ENCODE peak calls at places on chromosomes 5 and 9, in six cellular contexts. One of them, this sample, is unnamed.
A peak's percentile ranks its signal among the peaks of the same experiment; 100 is the strongest.

GRCh38 chr5:125002727-125003598 is 256.5 kb upstream of the ZNF608 start:
- DNase-seq in A549: no peak
- DNase-seq in NB4: peak; percentile 25
- DNase-seq in H1: no peak
- DNase-seq in WTC11: no peak
- DNase-seq in GM12878: peak; percentile 55
- DNase-seq in this sample: no peak

GRCh38 chr5:3634061-3634460 is 38.4 kb downstream of the IRX1 start:
- DNase-seq in NB4: no peak
- DNase-seq in GM12878: no peak
- DNase-seq in A549: no peak
- DNase-seq in WTC11: no peak
- DNase-seq in H1: no peak
- DNase-seq in this sample: no peak

GRCh38 chr9:16659096-16659495 is 211.4 kb downstream of the BNC2 start:
- DNase-seq in A549: no peak
- DNase-seq in NB4: no peak
- DNase-seq in GM12878: no peak
- DNase-seq in WTC11: no peak
- DNase-seq in H1: no peak
- DNase-seq in this sample: no peak

GRCh38 chr5:96432245-96433065 is 593 bp downstream of the PCSK1 start:
- DNase-seq in WTC11: peak; percentile 55
- DNase-seq in A549: no peak
- DNase-seq in GM12878: no peak
- DNase-seq in H1: peak; percentile 67
- DNase-seq in NB4: no peak
- DNase-seq in this sample: peak; percentile 39

GRCh38 chr5:133404724-133405123 is 207.6 kb downstream of the FSTL4 start:
- DNase-seq in GM12878: no peak
- DNase-seq in NB4: peak; percentile 64
- DNase-seq in A549: peak; percentile 13
- DNase-seq in WTC11: no peak
- DNase-seq in H1: peak; percentile 49
- DNase-seq in this sample: no peak

GRCh38 chr5:72673623-72674022 is 142.8 kb upstream of the TNPO1 start:
- DNase-seq in H1: no peak
- DNase-seq in A549: no peak
- DNase-seq in WTC11: no peak
- DNase-seq in GM12878: no peak
- DNase-seq in NB4: no peak
- DNase-seq in this sample: no peak

GRCh38 chr9:463455-464125 is 248.9 kb downstream of the DOCK8 start:
- DNase-seq in GM12878: no peak
- DNase-seq in A549: peak; percentile 74
- DNase-seq in H1: no peak
- DNase-seq in WTC11: no peak
- DNase-seq in NB4: no peak
- DNase-seq in this sample: no peak

GRCh38 chr5:36090033-36090432 is 23.4 kb upstream of the UGT3A2 start:
- DNase-seq in WTC11: peak; percentile 56
- DNase-seq in A549: peak; percentile 37
- DNase-seq in NB4: peak; percentile 63
- DNase-seq in GM12878: no peak
- DNase-seq in H1: peak; percentile 60
- DNase-seq in this sample: peak; percentile 4

GRCh38 chr9:93860694-93861658 is 94.2 kb downstream of the BARX1 start:
- DNase-seq in NB4: peak; percentile 29
- DNase-seq in GM12878: no peak
- DNase-seq in WTC11: peak; percentile 40
- DNase-seq in H1: no peak
- DNase-seq in A549: no peak
- DNase-seq in this sample: peak; percentile 66

GRCh38 chr9:89051421-89051820 is 60.2 kb downstream of the S1PR3 start:
- DNase-seq in NB4: no peak
- DNase-seq in H1: no peak
- DNase-seq in A549: no peak
- DNase-seq in GM12878: no peak
- DNase-seq in WTC11: no peak
- DNase-seq in this sample: no peak

GRCh38 chr5:15009420-15009819 is 137.8 kb upstream of the ANKH start:
- DNase-seq in WTC11: no peak
- DNase-seq in GM12878: no peak
- DNase-seq in H1: no peak
- DNase-seq in NB4: no peak
- DNase-seq in A549: peak; percentile 87
- DNase-seq in this sample: peak; percentile 25

GRCh38 chr5:59021837-59022514 is 439.1 kb downstream of the RAB3C start:
- DNase-seq in NB4: no peak
- DNase-seq in WTC11: no peak
- DNase-seq in GM12878: no peak
- DNase-seq in H1: no peak
- DNase-seq in A549: no peak
- DNase-seq in this sample: no peak

GRCh38 chr9:16434522-16434921 is 435.9 kb downstream of the BNC2 start:
- DNase-seq in GM12878: no peak
- DNase-seq in NB4: no peak
- DNase-seq in H1: no peak
- DNase-seq in WTC11: no peak
- DNase-seq in A549: no peak
- DNase-seq in this sample: no peak

GRCh38 chr9:107786561-107786960 is 297.0 kb upstream of the KLF4 start:
- DNase-seq in NB4: no peak
- DNase-seq in A549: no peak
- DNase-seq in WTC11: no peak
- DNase-seq in GM12878: no peak
- DNase-seq in H1: no peak
- DNase-seq in this sample: no peak

GRCh38 chr5:11504794-11505193 is 399.5 kb downstream of the CTNND2 start:
- DNase-seq in H1: no peak
- DNase-seq in WTC11: no peak
- DNase-seq in A549: no peak
- DNase-seq in GM12878: no peak
- DNase-seq in NB4: peak; percentile 59
- DNase-seq in this sample: no peak

GRCh38 chr9:28234899-28235277 is 661.6 kb upstream of the C9orf72 start:
- DNase-seq in WTC11: no peak
- DNase-seq in GM12878: no peak
- DNase-seq in A549: no peak
- DNase-seq in H1: no peak
- DNase-seq in NB4: peak; percentile 17
- DNase-seq in this sample: no peak

GRCh38 chr9:69204869-69205268 is 30.8 kb downstream of the TJP2 start:
- DNase-seq in GM12878: no peak
- DNase-seq in NB4: no peak
- DNase-seq in H1: no peak
- DNase-seq in A549: no peak
- DNase-seq in WTC11: peak; percentile 18
- DNase-seq in this sample: no peak

GRCh38 chr5:88683506-88684135 is 199.4 kb downstream of the MEF2C start:
- DNase-seq in A549: peak; percentile 48
- DNase-seq in H1: peak; percentile 66
- DNase-seq in WTC11: peak; percentile 73
- DNase-seq in NB4: peak; percentile 55
- DNase-seq in GM12878: no peak
- DNase-seq in this sample: peak; percentile 75

GRCh38 chr5:169097374-169097831 is 203.5 kb downstream of the SLIT3 start:
- DNase-seq in H1: no peak
- DNase-seq in WTC11: no peak
- DNase-seq in GM12878: no peak
- DNase-seq in A549: no peak
- DNase-seq in NB4: no peak
- DNase-seq in this sample: no peak

GRCh38 chr9:89674667-89675402 is 70.0 kb downstream of the GADD45G start:
- DNase-seq in WTC11: peak; percentile 61
- DNase-seq in H1: no peak
- DNase-seq in GM12878: no peak
- DNase-seq in NB4: no peak
- DNase-seq in A549: no peak
- DNase-seq in this sample: peak; percentile 89

GRCh38 chr5:88256037-88256436 is 12.6 kb downstream of the TMEM161B start:
- DNase-seq in H1: no peak
- DNase-seq in A549: no peak
- DNase-seq in WTC11: no peak
- DNase-seq in NB4: no peak
- DNase-seq in GM12878: no peak
- DNase-seq in this sample: no peak

GRCh38 chr9:83956288-83957028 is 23.6 kb downstream of the HNRNPK start:
- DNase-seq in NB4: peak; percentile 28
- DNase-seq in WTC11: peak; percentile 66
- DNase-seq in GM12878: no peak
- DNase-seq in A549: peak; percentile 82
- DNase-seq in H1: no peak
- DNase-seq in this sample: peak; percentile 88

DNA sequence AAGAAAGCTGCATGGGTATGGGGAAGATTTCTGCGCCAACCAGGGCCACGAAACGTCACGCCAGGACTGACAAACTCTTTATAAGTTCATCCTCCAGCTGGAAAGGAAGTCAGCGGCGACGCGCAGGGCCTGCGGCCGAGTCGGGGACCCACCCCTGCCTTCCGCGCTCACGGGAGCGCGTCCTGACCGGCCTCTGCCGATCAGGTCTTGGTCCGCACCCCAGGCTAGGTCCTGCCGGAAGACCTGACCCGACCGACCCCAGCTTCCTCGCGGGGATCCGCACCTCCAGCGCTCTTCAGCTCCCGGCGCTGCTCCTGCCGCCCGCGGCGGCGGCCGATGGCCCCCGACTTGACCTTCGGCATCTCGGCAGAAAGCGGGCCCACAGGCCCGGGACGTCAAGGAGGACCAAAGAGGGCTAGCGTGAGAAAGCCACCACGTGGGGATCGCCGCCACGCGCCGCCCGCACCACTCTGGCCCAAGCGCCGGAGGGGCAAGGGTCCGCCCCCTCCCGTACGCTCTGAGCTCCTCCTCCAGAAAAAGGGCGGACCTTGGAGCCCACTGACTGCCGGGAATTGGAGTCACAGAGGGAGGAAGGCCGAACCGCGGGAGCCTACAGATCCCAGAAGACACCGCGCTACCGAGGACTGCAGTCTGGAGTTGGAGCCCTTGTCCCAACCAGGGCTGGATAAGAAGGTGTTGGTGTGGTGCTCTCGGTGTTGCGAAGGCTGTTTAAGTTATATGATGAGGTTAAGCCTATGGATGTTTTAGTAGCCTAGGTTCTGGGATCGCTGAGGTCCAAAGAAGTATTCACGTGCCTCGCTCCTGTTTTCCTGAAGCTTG is at the start of gene DIMT1:
- DNase-seq in WTC11: peak; percentile 93
- DNase-seq in A549: peak; percentile 96
- DNase-seq in H1: peak; percentile 91
- DNase-seq in GM12878: peak; percentile 86
- DNase-seq in NB4: peak; percentile 99
- DNase-seq in this sample: peak; percentile 95
- TF ChIP-seq MAX in WTC11: peak; percentile 97
- TF ChIP-seq MAX in A549: peak; percentile 99
- TF ChIP-seq MAX in H1: peak; percentile 92
- TF ChIP-seq MAX in GM12878: peak; percentile 97
- TF ChIP-seq MAX in NB4: peak; percentile 95
- TF ChIP-seq MAX in this sample: peak; percentile 97

DNA sequence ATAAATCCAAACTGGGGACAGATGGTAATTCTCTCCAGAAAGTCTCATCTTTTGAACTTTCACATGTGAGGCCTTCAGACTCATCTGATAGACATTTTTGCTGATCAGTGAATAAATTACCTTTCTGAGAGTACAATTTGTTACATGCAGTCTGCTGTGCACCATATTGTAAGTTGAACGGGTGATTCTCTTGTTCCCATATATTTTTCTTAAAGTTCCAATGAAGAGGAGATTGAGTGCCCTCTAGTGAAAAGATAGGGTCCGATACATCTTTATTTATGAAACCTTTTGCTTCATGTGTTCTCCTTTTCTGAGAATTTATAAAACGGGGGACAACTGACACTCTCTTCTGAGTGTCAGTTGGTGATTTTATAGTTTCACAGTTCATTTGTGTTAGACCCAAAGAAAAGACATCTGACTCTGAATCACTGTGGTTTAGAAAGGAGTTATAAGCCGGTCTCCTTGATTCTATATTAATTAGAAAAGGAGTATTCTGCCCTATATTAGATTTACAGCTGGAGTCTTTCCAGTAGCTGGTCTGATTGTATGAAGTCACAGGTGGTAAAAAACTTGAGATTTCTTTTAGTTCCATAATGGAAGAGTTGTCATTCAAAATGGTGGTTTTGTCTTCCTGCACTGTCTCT is 30.4 kb downstream of the GNG10 start:
- DNase-seq in H1: no peak
- DNase-seq in GM12878: no peak
- DNase-seq in A549: peak; percentile 66
- DNase-seq in WTC11: no peak
- DNase-seq in NB4: peak; percentile 60
- DNase-seq in this sample: peak; percentile 39
- TF ChIP-seq MAX in H1: no peak
- TF ChIP-seq MAX in GM12878: no peak
- TF ChIP-seq MAX in A549: no peak
- TF ChIP-seq MAX in WTC11: no peak
- TF ChIP-seq MAX in NB4: no peak
- TF ChIP-seq MAX in this sample: no peak

GRCh38 chr5:180639743-180640300 is 9.6 kb downstream of the FLT4 start:
- DNase-seq in NB4: no peak
- DNase-seq in GM12878: no peak
- DNase-seq in WTC11: peak; percentile 10
- DNase-seq in H1: no peak
- DNase-seq in A549: no peak
- DNase-seq in this sample: peak; percentile 17
- TF ChIP-seq MAX in NB4: no peak
- TF ChIP-seq MAX in GM12878: no peak
- TF ChIP-seq MAX in WTC11: no peak
- TF ChIP-seq MAX in H1: no peak
- TF ChIP-seq MAX in A549: no peak
- TF ChIP-seq MAX in this sample: no peak

DNA sequence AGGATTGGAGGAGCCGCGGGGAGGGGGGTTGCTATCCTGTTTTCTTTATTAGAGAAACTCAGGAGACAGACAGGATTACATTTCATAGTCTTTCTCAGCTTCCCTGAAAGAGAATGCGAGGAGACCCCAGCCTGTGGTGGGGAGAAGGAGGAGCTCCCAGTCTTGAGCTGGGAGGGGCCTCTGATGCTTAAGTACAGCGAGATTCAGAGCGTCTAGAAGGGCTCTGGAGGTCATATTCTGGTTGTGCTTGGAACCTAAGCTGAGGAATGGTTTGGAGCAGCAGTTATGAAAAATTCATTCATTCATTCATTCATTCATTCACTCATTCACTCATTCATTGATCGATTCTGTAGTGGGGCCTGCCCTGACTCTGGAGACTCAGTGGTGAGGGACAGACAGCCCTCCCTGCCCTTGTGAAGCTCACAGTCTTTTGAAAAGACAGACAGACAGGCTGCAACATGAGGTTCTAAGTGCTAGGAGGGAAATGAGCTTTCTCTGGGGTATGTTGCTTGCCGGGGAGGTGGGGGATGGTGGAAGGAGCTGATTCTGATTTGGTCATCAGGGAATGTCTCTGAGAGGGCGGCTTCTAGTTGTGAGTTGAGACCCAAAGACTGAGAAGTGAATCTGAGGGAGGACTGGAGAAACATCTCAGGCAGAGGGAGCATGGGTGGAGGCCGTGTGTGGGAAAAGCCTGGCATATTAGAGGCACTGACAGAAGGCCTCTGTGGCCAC is 2.5 kb upstream of the SPRY4 start:
- DNase-seq in GM12878: no peak
- DNase-seq in WTC11: no peak
- DNase-seq in H1: no peak
- DNase-seq in NB4: no peak
- DNase-seq in A549: no peak
- DNase-seq in this sample: no peak
- TF ChIP-seq MAX in GM12878: no peak
- TF ChIP-seq MAX in WTC11: no peak
- TF ChIP-seq MAX in H1: peak; percentile 16
- TF ChIP-seq MAX in NB4: no peak
- TF ChIP-seq MAX in A549: no peak
- TF ChIP-seq MAX in this sample: no peak

GRCh38 chr9:18236336-18236735 is 237.6 kb upstream of the ADAMTSL1 start:
- DNase-seq in A549: no peak
- DNase-seq in WTC11: no peak
- DNase-seq in GM12878: no peak
- DNase-seq in H1: no peak
- DNase-seq in NB4: no peak
- DNase-seq in this sample: no peak
- TF ChIP-seq MAX in A549: no peak
- TF ChIP-seq MAX in WTC11: no peak
- TF ChIP-seq MAX in GM12878: no peak
- TF ChIP-seq MAX in H1: no peak
- TF ChIP-seq MAX in NB4: no peak
- TF ChIP-seq MAX in this sample: no peak